ENCODE peak calls at places on chromosome 1, in five cellular contexts. U is suprapubic skin, A is NCI-H1694 treated with DMSO at 0.1 percent for 48 hours, Y is NCI-H1417, O is NCI-H774. G is an unnamed sample.

GRCh38 chr1:231272880-231273279 is 31.9 kb downstream of the GNPAT start:
- DNase-seq in U (no peak), A (no peak), Y (no peak), O (no peak), G (no peak)

GRCh38 chr1:43576521-43576920 is 45.8 kb downstream of the PTPRF start:
- DNase-seq in U (no peak), A (no peak), Y (no peak), O (no peak), G (no peak)

GRCh38 chr1:170321113-170321512 is 175.4 kb downstream of the NTMT2 start:
- DNase-seq in U (no peak), A (no peak), Y (no peak), O (no peak), G (no peak)

GRCh38 chr1:30321216-30321910 is 402.0 kb downstream of the MATN1 start:
- DNase-seq in U (no peak), A (peak; percentile 78), Y (peak; percentile 77), O (no peak), G (peak; percentile 86)

GRCh38 chr1:155569988-155570592 is 7.5 kb upstream of the ASH1L start:
- DNase-seq in U (no peak), A (no peak), Y (no peak), O (no peak), G (no peak)

GRCh38 chr1:161305872-161306519 is 3.8 kb downstream of the MPZ start:
- DNase-seq in U (peak; percentile 82), A (no peak), Y (peak; percentile 91), O (peak; percentile 84), G (peak; percentile 63)

GRCh38 chr1:36342426-36343185 is 19.2 kb upstream of the EVA1B start:
- DNase-seq in U (no peak), A (peak; percentile 33), Y (peak; percentile 27), O (no peak), G (peak; percentile 19)

GRCh38 chr1:202249846-202250245 is 56.2 kb downstream of the LGR6 start:
- DNase-seq in U (no peak), A (no peak), Y (no peak), O (no peak), G (no peak)

GRCh38 chr1:214640431-214641213 is 37.6 kb downstream of the CENPF start:
- DNase-seq in U (no peak), A (no peak), Y (no peak), O (no peak), G (no peak)

GRCh38 chr1:59952065-59952464 is 25.5 kb upstream of the CYP2J2 start:
- DNase-seq in U (no peak), A (no peak), Y (peak; percentile 32), O (peak; percentile 14), G (peak; percentile 45)

GRCh38 chr1:117260761-117261462 is 50.2 kb upstream of the VTCN1 start:
- DNase-seq in U (no peak), A (no peak), Y (no peak), O (no peak), G (no peak)

GRCh38 chr1:70044832-70045231 is 160.5 kb downstream of the LRRC40 start:
- DNase-seq in U (no peak), A (no peak), Y (no peak), O (no peak), G (no peak)

GRCh38 chr1:62144238-62144831 is 50.3 kb upstream of the L1TD1 start:
- DNase-seq in U (no peak), A (peak; percentile 47), Y (peak; percentile 68), O (peak; percentile 33), G (peak; percentile 51)

GRCh38 chr1:114322207-114322606 is 168.5 kb upstream of the SYT6 start:
- DNase-seq in U (no peak), A (no peak), Y (no peak), O (no peak), G (no peak)

GRCh38 chr1:207817166-207817565 is 65.3 kb downstream of the CD46 start:
- DNase-seq in U (peak; percentile 47), A (no peak), Y (no peak), O (no peak), G (no peak)

GRCh38 chr1:36352910-36353878 is 29.7 kb upstream of the EVA1B start:
- DNase-seq in U (no peak), A (no peak), Y (no peak), O (no peak), G (no peak)

GRCh38 chr1:178543291-178543609 is 30.3 kb downstream of the TEX35 start:
- DNase-seq in U (no peak), A (no peak), Y (peak; percentile 82), O (no peak), G (no peak)

G was measured in NCI-H2171 treated with DMSO at 0.1 percent for 48 hours.